ENCODE peak calls at places on chromosomes 16 and 17, in six cellular contexts. J is trophoblast cell, E is AG04450, B is RWPE1, W is heart left ventricle, I is HCT116. Z is an unnamed sample.

GRCh38 chr17:18250259-18250658 is 8.3 kb downstream of the FLII start:
- DNase-seq in W (no peak), E (no peak), I (no peak), J (peak; percentile 54), B (peak; percentile 61), Z (no peak)

GRCh38 chr17:63358111-63358839 is 87.8 kb downstream of the CYB561 start:
- DNase-seq in W (no peak), I (no peak), E (peak; percentile 69), B (no peak), J (no peak), Z (no peak)

GRCh38 chr17:63523256-63523869 is at the start of gene KCNH6:
- DNase-seq in J (no peak), W (no peak), E (no peak), I (no peak), B (no peak), Z (no peak)

GRCh38 chr17:39153541-39154111 is 2.2 kb upstream of the PLXDC1 start:
- DNase-seq in W (peak; percentile 85), I (peak; percentile 69), E (peak; percentile 78), J (peak; percentile 96), B (peak; percentile 84), Z (peak; percentile 97)

GRCh38 chr17:15782809-15783208 is 50.7 kb downstream of the TBC1D26 start:
- DNase-seq in I (no peak), B (no peak), E (no peak), W (peak; percentile 69), J (peak; percentile 15), Z (peak; percentile 72)

GRCh38 chr17:10875411-10875810 is 37.5 kb upstream of the PIRT start:
- DNase-seq in E (no peak), W (no peak), I (no peak), J (peak; percentile 38), B (peak; percentile 7), Z (no peak)

GRCh38 chr17:77503916-77504651 is 363.3 kb downstream of the SEC14L1 start:
- DNase-seq in I (no peak), W (no peak), J (peak; percentile 57), B (no peak), E (no peak), Z (no peak)

GRCh38 chr16:709651-710499 is 4.3 kb upstream of the FBXL16 start:
- DNase-seq in E (peak; percentile 62), J (peak; percentile 72), W (peak; percentile 79), B (peak; percentile 70), I (no peak), Z (no peak)

GRCh38 chr17:17685775-17686291 is 4.6 kb downstream of the RAI1 start:
- DNase-seq in E (peak; percentile 68), J (peak; percentile 36), W (peak; percentile 45), B (peak; percentile 80), I (peak; percentile 60), Z (peak; percentile 72)

GRCh38 chr16:81693467-81694303 is 85.4 kb upstream of the PLCG2 start:
- DNase-seq in W (no peak), J (peak; percentile 96), E (no peak), B (no peak), I (no peak), Z (no peak)

GRCh38 chr16:17125671-17126070 is 345.1 kb downstream of the XYLT1 start:
- DNase-seq in W (no peak), I (no peak), B (no peak), J (no peak), E (no peak), Z (no peak)

GRCh38 chr16:27772093-27772820 is 222.3 kb downstream of the KATNIP start:
- DNase-seq in W (no peak), I (no peak), B (no peak), J (no peak), E (no peak), Z (no peak)

GRCh38 chr17:22128723-22129122 is 436.4 kb downstream of the KCNJ18 start:
- DNase-seq in E (no peak), B (no peak), I (no peak), J (no peak), W (no peak), Z (no peak)
- H3K27ac ChIP-seq in E (no peak overlapping the region), B (no peak overlapping the region), I (no peak overlapping the region), J (no peak overlapping the region), W (no peak overlapping the region), Z (no peak overlapping the region)

GRCh38 chr17:35428229-35428628 is 4.1 kb downstream of the SLFN12 start:
- DNase-seq in B (no peak), E (no peak), I (no peak), W (no peak), J (no peak), Z (no peak)
- H3K27ac ChIP-seq in B (no peak overlapping the region), E (no peak overlapping the region), I (no peak overlapping the region), W (no peak overlapping the region), J (no peak overlapping the region), Z (no peak overlapping the region)

DNA sequence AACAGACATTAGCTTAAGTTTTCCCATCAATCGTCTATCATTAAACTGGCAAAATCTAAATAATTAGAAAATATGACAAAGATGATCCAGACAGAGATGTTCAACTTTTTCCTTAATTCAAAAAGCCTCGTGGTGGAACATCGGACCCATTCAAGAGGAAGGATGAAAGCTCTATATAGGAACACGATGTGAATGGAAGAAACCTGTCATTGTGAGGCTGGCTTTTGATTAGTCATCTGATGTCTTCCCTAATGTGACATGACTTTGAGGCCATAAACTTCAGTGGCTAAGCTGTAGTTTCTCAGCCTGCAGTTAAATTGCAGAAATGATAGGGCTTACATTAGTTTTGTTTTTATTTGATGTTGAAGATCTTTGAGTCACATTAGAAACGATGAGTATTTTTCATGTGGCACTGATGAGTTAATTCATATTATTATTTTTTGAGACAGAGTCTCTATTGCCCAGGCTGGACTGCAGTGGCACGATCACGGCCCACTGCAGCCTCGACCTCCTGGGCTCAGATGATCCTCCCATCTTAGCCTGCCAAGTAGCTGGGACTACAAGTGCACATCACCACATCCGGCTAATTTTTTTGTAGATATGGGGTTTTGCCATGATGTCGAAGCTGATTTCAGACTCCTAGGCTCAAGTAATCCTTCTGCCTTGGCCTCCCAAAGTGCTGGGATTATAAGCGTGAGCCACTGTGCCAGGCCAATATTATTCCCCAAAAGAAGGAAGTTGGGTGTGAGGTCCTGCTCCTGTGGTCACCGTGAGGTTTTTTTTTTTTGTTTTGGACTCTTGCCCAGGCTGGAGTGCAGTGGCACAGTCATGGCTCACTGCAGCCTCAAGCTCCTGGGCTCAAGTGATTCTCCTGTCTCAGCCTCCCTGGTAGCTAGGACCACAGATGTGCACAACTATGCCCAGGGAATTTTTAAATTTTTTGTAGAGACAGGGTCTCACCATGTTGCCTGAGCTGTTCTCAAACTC is 1.3 kb downstream of the AMZ2 start:
- DNase-seq in W (no peak), J (no peak), I (no peak), B (no peak), E (no peak), Z (no peak)
- H3K27ac ChIP-seq in W (peak overlapping the region; percentile 97), J (no peak overlapping the region), I (peak overlapping the region; percentile 91), B (no peak overlapping the region), E (no peak overlapping the region), Z (no peak overlapping the region)

DNA sequence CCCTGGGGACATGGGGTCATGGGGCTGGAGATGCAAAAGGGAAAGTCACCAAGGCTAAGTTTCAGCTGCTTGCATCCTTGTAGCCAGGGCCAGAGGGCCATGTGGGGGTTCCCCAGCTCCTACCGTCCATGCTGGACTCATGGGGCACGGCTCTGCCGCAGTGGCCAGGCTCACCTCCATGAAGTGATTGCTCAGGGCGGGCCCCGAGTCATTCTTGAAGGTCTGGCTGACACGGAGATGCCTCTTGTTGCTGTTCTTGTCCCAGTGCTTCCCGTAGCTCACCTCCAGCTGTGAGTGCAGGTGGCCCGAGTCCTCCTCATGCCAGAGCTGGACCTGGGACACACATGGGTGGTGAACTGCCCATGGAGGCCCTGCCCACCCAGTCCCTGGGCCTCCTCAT is 114.5 kb downstream of the RMI2 start:
- DNase-seq in B (no peak), I (no peak), E (no peak), W (no peak), J (no peak), Z (no peak)
- H3K27ac ChIP-seq in B (no peak overlapping the region), I (no peak overlapping the region), E (no peak overlapping the region), W (no peak overlapping the region), J (no peak overlapping the region), Z (no peak overlapping the region)

DNA sequence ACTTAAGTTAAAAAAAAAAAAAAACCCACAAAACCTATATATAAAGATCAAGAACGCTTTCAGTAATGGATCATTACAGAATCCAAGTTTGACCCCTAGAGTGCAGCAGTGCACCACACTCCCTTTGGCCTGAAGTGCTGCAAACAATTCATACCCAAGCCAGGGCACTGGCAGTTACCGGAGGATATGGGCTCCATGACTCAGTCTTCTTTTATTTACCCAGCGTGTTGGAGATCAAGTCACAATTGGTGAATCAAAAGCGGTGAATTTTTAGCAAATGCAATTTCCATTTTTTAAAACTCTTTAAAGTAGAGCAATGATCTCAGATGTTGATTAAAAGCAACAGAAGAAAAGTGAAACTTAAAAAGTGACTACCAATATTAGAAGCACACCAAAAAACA is 46.5 kb downstream of the ZNF652 start:
- DNase-seq in J (peak; percentile 88), B (peak; percentile 90), E (peak; percentile 68), W (peak; percentile 69), I (peak; percentile 79), Z (peak; percentile 78)
- H3K27ac ChIP-seq in J (no peak overlapping the region), B (no peak overlapping the region), E (no peak overlapping the region), W (no peak overlapping the region), I (no peak overlapping the region), Z (no peak overlapping the region)

DNA sequence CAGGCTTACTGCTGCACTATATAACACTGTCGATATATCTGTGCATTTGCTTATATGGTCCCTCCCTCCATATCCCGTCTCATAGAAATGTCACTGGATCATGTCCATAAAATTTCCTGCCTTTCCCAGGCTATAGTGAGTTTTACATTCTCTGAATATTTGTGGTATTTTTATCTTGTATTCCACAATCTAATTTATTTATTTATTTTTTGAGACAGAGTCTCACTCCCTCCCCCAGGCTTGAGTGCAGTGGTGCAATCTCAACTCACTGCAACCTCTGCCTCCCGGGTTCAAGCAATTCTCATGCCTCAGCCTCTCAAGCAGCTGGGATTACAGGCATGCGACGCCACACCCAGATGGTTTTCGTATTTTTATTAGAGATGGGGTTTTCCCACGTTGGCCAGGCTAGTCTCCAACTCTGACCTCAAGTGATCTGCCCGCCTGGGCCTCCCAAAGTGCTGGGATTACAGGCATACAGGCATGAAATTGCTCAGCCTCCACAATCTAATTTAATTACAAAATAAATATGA is 12.9 kb downstream of the TRIM37 start:
- DNase-seq in B (peak; percentile 64), I (no peak), W (peak; percentile 71), E (peak; percentile 81), J (peak; percentile 91), Z (peak; percentile 56)
- H3K27ac ChIP-seq in B (peak overlapping the region; percentile 77), I (no peak overlapping the region), W (peak overlapping the region; percentile 21), E (peak overlapping the region; percentile 86), J (no peak overlapping the region), Z (no peak overlapping the region)

Z was measured in right cardiac atrium.